ENCODE peak calls at places on chromosome 1, in ten cellular contexts. One of them, this sample, is unnamed.

GRCh38 chr1:230163205-230163604 is 96.2 kb downstream of the GALNT2 start:
- DNase-seq in Caco-2: no peak
- DNase-seq in MM.1S: no peak
- DNase-seq in ovary: no peak
- DNase-seq in uterus: peak; percentile 32
- DNase-seq in astrocyte: peak; percentile 83
- DNase-seq in AG09309: peak; percentile 66
- DNase-seq in GM23248: peak; percentile 98
- DNase-seq in fibroblast of pulmonary artery: peak; percentile 72
- DNase-seq in CD4-positive, alpha-beta memory T cell: no peak
- DNase-seq in this sample: no peak

GRCh38 chr1:15012822-15013221 is 140.7 kb upstream of the TMEM51 start:
- DNase-seq in Caco-2: no peak
- DNase-seq in MM.1S: no peak
- DNase-seq in ovary: no peak
- DNase-seq in uterus: no peak
- DNase-seq in astrocyte: no peak
- DNase-seq in AG09309: no peak
- DNase-seq in GM23248: no peak
- DNase-seq in fibroblast of pulmonary artery: no peak
- DNase-seq in CD4-positive, alpha-beta memory T cell: no peak
- DNase-seq in this sample: no peak

GRCh38 chr1:68338107-68338506 is 105.8 kb upstream of the WLS start:
- DNase-seq in Caco-2: no peak
- DNase-seq in MM.1S: no peak
- DNase-seq in ovary: no peak
- DNase-seq in uterus: no peak
- DNase-seq in astrocyte: no peak
- DNase-seq in AG09309: no peak
- DNase-seq in GM23248: no peak
- DNase-seq in fibroblast of pulmonary artery: no peak
- DNase-seq in CD4-positive, alpha-beta memory T cell: no peak
- DNase-seq in this sample: no peak

GRCh38 chr1:10497109-10497508 is 22.4 kb downstream of the PEX14 start:
- DNase-seq in Caco-2: no peak
- DNase-seq in MM.1S: no peak
- DNase-seq in ovary: no peak
- DNase-seq in uterus: no peak
- DNase-seq in astrocyte: no peak
- DNase-seq in AG09309: no peak
- DNase-seq in GM23248: no peak
- DNase-seq in fibroblast of pulmonary artery: no peak
- DNase-seq in CD4-positive, alpha-beta memory T cell: no peak
- DNase-seq in this sample: no peak

GRCh38 chr1:203271962-203272632 is 33.2 kb upstream of the BTG2 start:
- DNase-seq in Caco-2: no peak
- DNase-seq in MM.1S: no peak
- DNase-seq in ovary: peak; percentile 64
- DNase-seq in uterus: peak; percentile 57
- DNase-seq in astrocyte: no peak
- DNase-seq in AG09309: no peak
- DNase-seq in GM23248: no peak
- DNase-seq in fibroblast of pulmonary artery: no peak
- DNase-seq in CD4-positive, alpha-beta memory T cell: no peak
- DNase-seq in this sample: peak; percentile 39

GRCh38 chr1:9449976-9450696 is 89.1 kb upstream of the SLC25A33 start:
- DNase-seq in Caco-2: peak; percentile 83
- DNase-seq in MM.1S: no peak
- DNase-seq in ovary: no peak
- DNase-seq in uterus: no peak
- DNase-seq in astrocyte: no peak
- DNase-seq in AG09309: no peak
- DNase-seq in GM23248: no peak
- DNase-seq in fibroblast of pulmonary artery: no peak
- DNase-seq in CD4-positive, alpha-beta memory T cell: no peak
- DNase-seq in this sample: no peak

GRCh38 chr1:155934933-155935590 is 849 bp upstream of the KHDC4 start:
- DNase-seq in Caco-2: no peak
- DNase-seq in MM.1S: no peak
- DNase-seq in ovary: peak; percentile 42
- DNase-seq in uterus: no peak
- DNase-seq in astrocyte: no peak
- DNase-seq in AG09309: no peak
- DNase-seq in GM23248: peak; percentile 43
- DNase-seq in fibroblast of pulmonary artery: no peak
- DNase-seq in CD4-positive, alpha-beta memory T cell: no peak
- DNase-seq in this sample: no peak

GRCh38 chr1:74314438-74314837 is 79.3 kb downstream of the TNNI3K start:
- DNase-seq in Caco-2: no peak
- DNase-seq in MM.1S: no peak
- DNase-seq in ovary: no peak
- DNase-seq in uterus: no peak
- DNase-seq in astrocyte: no peak
- DNase-seq in AG09309: no peak
- DNase-seq in GM23248: no peak
- DNase-seq in fibroblast of pulmonary artery: no peak
- DNase-seq in CD4-positive, alpha-beta memory T cell: no peak
- DNase-seq in this sample: no peak

GRCh38 chr1:198220428-198220827 is 63.6 kb downstream of the NEK7 start:
- DNase-seq in Caco-2: no peak
- DNase-seq in MM.1S: no peak
- DNase-seq in ovary: no peak
- DNase-seq in uterus: no peak
- DNase-seq in astrocyte: peak; percentile 94
- DNase-seq in AG09309: peak; percentile 61
- DNase-seq in GM23248: peak; percentile 55
- DNase-seq in fibroblast of pulmonary artery: peak; percentile 78
- DNase-seq in CD4-positive, alpha-beta memory T cell: no peak
- DNase-seq in this sample: peak; percentile 72

GRCh38 chr1:224622831-224623230 is 6.7 kb downstream of the CNIH3 start:
- DNase-seq in Caco-2: no peak
- DNase-seq in MM.1S: no peak
- DNase-seq in ovary: no peak
- DNase-seq in uterus: no peak
- DNase-seq in astrocyte: no peak
- DNase-seq in AG09309: no peak
- DNase-seq in GM23248: no peak
- DNase-seq in fibroblast of pulmonary artery: no peak
- DNase-seq in CD4-positive, alpha-beta memory T cell: no peak
- DNase-seq in this sample: no peak

GRCh38 chr1:228224198-228225164 is 16.6 kb downstream of the OBSCN start:
- DNase-seq in Caco-2: no peak
- DNase-seq in MM.1S: no peak
- DNase-seq in ovary: no peak
- DNase-seq in uterus: no peak
- DNase-seq in astrocyte: no peak
- DNase-seq in AG09309: no peak
- DNase-seq in GM23248: no peak
- DNase-seq in fibroblast of pulmonary artery: no peak
- DNase-seq in CD4-positive, alpha-beta memory T cell: no peak
- DNase-seq in this sample: no peak

GRCh38 chr1:22969224-22969829 is 3.3 kb downstream of the LACTBL1 start:
- DNase-seq in Caco-2: no peak
- DNase-seq in MM.1S: no peak
- DNase-seq in ovary: no peak
- DNase-seq in uterus: no peak
- DNase-seq in astrocyte: peak; percentile 57
- DNase-seq in AG09309: peak; percentile 20
- DNase-seq in GM23248: peak; percentile 47
- DNase-seq in fibroblast of pulmonary artery: peak; percentile 88
- DNase-seq in CD4-positive, alpha-beta memory T cell: no peak
- DNase-seq in this sample: peak; percentile 68

GRCh38 chr1:164622057-164622840 is 63.3 kb downstream of the PBX1 start:
- DNase-seq in Caco-2: no peak
- DNase-seq in MM.1S: no peak
- DNase-seq in ovary: no peak
- DNase-seq in uterus: no peak
- DNase-seq in astrocyte: no peak
- DNase-seq in AG09309: no peak
- DNase-seq in GM23248: peak; percentile 23
- DNase-seq in fibroblast of pulmonary artery: no peak
- DNase-seq in CD4-positive, alpha-beta memory T cell: no peak
- DNase-seq in this sample: no peak

DNA sequence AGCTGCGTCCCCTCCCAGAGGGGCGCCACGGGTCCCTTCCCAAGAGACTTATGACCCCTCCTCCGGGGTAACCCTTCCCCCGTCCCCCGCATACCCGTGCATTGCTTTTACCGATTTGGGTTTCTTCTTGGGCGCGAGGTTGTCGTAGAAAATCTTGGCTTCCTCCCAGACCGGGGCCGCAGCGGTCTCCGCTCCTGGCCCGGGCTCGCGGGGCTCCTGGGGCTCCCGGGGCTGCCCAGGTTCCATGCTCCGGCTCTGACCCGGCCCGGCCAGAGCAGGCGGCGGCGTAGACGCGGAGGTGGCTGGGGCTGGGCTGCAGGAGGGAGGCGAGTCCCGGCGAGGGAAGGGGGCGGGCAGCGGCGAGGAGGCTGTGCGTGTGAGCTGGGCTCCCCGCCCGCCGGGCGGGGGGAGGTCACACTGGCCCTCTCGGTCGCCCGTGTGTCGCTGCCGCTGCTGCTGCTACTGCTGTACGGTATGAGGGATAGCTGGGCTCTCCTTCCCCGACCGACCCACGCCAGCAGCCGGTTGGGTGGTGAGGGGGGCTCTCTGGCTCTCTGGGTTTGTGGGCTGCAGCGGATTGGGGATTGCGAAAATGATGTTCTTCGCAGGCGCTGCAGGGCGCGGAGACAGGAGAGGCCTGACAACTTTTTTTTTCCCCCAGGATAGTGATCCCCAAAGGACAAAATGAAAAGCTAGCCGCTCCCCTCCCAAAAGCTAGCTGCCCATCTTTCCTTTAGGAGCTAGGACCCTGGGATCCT is at the start of gene NT5C1A:
- DNase-seq in Caco-2: no peak
- DNase-seq in MM.1S: peak; percentile 41
- DNase-seq in ovary: peak; percentile 50
- DNase-seq in uterus: no peak
- DNase-seq in astrocyte: no peak
- DNase-seq in AG09309: no peak
- DNase-seq in GM23248: peak; percentile 46
- DNase-seq in fibroblast of pulmonary artery: no peak
- DNase-seq in CD4-positive, alpha-beta memory T cell: peak; percentile 25
- DNase-seq in this sample: no peak
- H3K4me3 ChIP-seq in Caco-2: peak within 1 kb of the TSS; percentile 30
- H3K4me3 ChIP-seq in MM.1S: peak within 1 kb of the TSS; percentile 69
- H3K4me3 ChIP-seq in ovary: peak within 1 kb of the TSS; percentile 43
- H3K4me3 ChIP-seq in uterus: peak within 1 kb of the TSS; percentile 42
- H3K4me3 ChIP-seq in astrocyte: peak within 1 kb of the TSS; percentile 40
- H3K4me3 ChIP-seq in AG09309: peak within 1 kb of the TSS; percentile 26
- H3K4me3 ChIP-seq in GM23248: peak within 1 kb of the TSS; percentile 68
- H3K4me3 ChIP-seq in fibroblast of pulmonary artery: peak within 1 kb of the TSS; percentile 35
- H3K4me3 ChIP-seq in CD4-positive, alpha-beta memory T cell: no peak within 1 kb of the TSS
- H3K4me3 ChIP-seq in this sample: peak within 1 kb of the TSS; percentile 29

DNA sequence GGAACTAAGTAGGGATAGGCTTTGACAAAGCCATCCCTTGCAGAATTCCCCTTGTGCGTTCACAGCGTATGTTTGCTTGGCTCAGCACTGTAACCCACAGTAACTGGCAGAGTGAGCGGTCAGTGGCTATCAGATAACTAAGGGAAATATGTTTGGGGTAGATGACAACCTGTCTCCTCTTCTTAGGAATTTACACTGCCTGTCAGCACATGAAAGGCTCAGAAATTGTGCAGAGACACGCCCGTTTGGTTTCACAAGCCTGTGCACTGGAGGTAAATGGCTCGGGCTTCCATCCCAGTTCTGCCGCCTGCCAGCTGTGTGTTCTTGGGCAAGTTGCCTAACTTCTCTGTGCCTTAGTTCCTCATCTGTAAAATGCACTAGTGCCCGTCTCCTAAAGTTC is 101.2 kb downstream of the PRDM2 start:
- DNase-seq in Caco-2: peak; percentile 43
- DNase-seq in MM.1S: no peak
- DNase-seq in ovary: no peak
- DNase-seq in uterus: no peak
- DNase-seq in astrocyte: no peak
- DNase-seq in AG09309: no peak
- DNase-seq in GM23248: no peak
- DNase-seq in fibroblast of pulmonary artery: no peak
- DNase-seq in CD4-positive, alpha-beta memory T cell: no peak
- DNase-seq in this sample: no peak
- H3K4me3 ChIP-seq in Caco-2: no peak overlapping the region
- H3K4me3 ChIP-seq in MM.1S: no peak overlapping the region
- H3K4me3 ChIP-seq in ovary: no peak overlapping the region
- H3K4me3 ChIP-seq in uterus: no peak overlapping the region
- H3K4me3 ChIP-seq in astrocyte: no peak overlapping the region
- H3K4me3 ChIP-seq in AG09309: no peak overlapping the region
- H3K4me3 ChIP-seq in GM23248: no peak overlapping the region
- H3K4me3 ChIP-seq in fibroblast of pulmonary artery: no peak overlapping the region
- H3K4me3 ChIP-seq in CD4-positive, alpha-beta memory T cell: no peak overlapping the region
- H3K4me3 ChIP-seq in this sample: no peak overlapping the region

DNA sequence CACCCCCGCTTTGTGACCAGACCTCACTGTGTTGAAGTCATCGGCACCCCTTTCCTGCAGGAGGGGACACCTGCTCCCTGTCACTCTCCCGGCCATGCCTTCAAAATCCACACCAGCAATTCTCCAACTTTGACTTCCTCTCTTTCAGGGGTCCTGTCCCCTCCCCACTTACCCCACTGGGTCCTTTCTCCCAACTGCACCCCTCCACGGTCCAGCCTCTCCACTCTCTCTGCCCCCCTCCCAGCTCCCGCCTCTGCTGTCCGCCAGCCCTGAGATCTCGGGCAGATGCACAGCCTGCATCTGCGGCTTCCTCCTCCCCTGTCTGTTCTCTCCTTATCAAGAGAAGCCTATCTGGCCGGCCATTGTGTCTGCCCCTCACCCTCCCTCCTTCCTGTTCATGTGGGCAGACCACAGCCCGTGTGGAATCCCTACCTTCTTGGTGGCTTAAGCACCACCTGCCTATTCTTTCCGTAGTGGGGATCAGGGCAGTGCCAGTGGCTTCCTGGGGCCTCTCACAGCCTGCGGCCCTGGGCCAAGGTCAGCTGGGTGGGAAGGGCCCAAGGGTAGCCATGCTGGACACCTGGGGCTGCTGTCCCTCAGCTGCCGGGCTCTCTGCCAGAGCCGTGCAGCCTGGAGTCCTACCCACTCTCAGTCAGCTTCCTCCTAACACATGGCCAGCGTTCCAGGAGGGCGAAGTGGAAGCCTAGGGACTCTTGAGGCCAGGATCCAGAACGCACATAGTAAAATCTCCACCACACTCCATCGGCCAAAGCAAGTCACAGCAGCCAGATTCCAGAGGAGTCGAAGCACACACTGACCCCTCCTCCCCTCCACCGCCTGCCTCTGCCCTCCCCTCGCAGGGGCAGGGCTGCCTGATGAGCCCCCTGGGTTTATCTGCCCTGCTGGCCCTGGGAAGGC is 5.1 kb upstream of the HES4 start:
- DNase-seq in Caco-2: peak; percentile 35
- DNase-seq in MM.1S: no peak
- DNase-seq in ovary: peak; percentile 33
- DNase-seq in uterus: peak; percentile 19
- DNase-seq in astrocyte: no peak
- DNase-seq in AG09309: no peak
- DNase-seq in GM23248: peak; percentile 62
- DNase-seq in fibroblast of pulmonary artery: peak; percentile 60
- DNase-seq in CD4-positive, alpha-beta memory T cell: no peak
- DNase-seq in this sample: no peak
- H3K4me3 ChIP-seq in Caco-2: no peak overlapping the region
- H3K4me3 ChIP-seq in MM.1S: no peak overlapping the region
- H3K4me3 ChIP-seq in ovary: no peak overlapping the region
- H3K4me3 ChIP-seq in uterus: no peak overlapping the region
- H3K4me3 ChIP-seq in astrocyte: no peak overlapping the region
- H3K4me3 ChIP-seq in AG09309: no peak overlapping the region
- H3K4me3 ChIP-seq in GM23248: no peak overlapping the region
- H3K4me3 ChIP-seq in fibroblast of pulmonary artery: no peak overlapping the region
- H3K4me3 ChIP-seq in CD4-positive, alpha-beta memory T cell: no peak overlapping the region
- H3K4me3 ChIP-seq in this sample: no peak overlapping the region

GRCh38 chr1:114512595-114513280 is 1.7 kb upstream of the TRIM33 start:
- DNase-seq in Caco-2: no peak
- DNase-seq in MM.1S: no peak
- DNase-seq in ovary: peak; percentile 25
- DNase-seq in uterus: no peak
- DNase-seq in astrocyte: no peak
- DNase-seq in AG09309: no peak
- DNase-seq in GM23248: no peak
- DNase-seq in fibroblast of pulmonary artery: no peak
- DNase-seq in CD4-positive, alpha-beta memory T cell: no peak
- DNase-seq in this sample: no peak
- H3K4me3 ChIP-seq in Caco-2: peak overlapping the region; percentile 8
- H3K4me3 ChIP-seq in MM.1S: peak overlapping the region; percentile 27
- H3K4me3 ChIP-seq in ovary: peak overlapping the region; percentile 81
- H3K4me3 ChIP-seq in uterus: no peak overlapping the region
- H3K4me3 ChIP-seq in astrocyte: no peak overlapping the region
- H3K4me3 ChIP-seq in AG09309: no peak overlapping the region
- H3K4me3 ChIP-seq in GM23248: peak overlapping the region; percentile 91
- H3K4me3 ChIP-seq in fibroblast of pulmonary artery: no peak overlapping the region
- H3K4me3 ChIP-seq in CD4-positive, alpha-beta memory T cell: no peak overlapping the region
- H3K4me3 ChIP-seq in this sample: no peak overlapping the region

This sample was measured in retinal pigment epithelial cell.